ENCODE peak calls at places on chromosomes 3 and 15, in four cellular contexts. U is fibroblast of mammary gland, P is transverse colon, N is endothelial cell. E is an unnamed sample.

GRCh38 chr3:110413807-110414748 is 657.5 kb upstream of the NECTIN3 start:
- DNase-seq in P (no peak), N (no peak), U (peak; percentile 74), E (no peak)

GRCh38 chr3:155519081-155519480 is 225.6 kb upstream of the STRIT1 start:
- DNase-seq in P (no peak), U (no peak), N (no peak), E (no peak)

GRCh38 chr3:133007601-133008000 is 30.6 kb upstream of the TMEM108 start:
- DNase-seq in P (no peak), U (no peak), N (no peak), E (no peak)

GRCh38 chr3:12752803-12753202 is 6.3 kb downstream of the TMEM40 start:
- DNase-seq in P (no peak), U (no peak), N (no peak), E (no peak)

GRCh38 chr3:126102530-126102951 is 18.6 kb upstream of the SLC41A3 start:
- DNase-seq in N (no peak), P (peak; percentile 62), U (peak; percentile 15), E (no peak)

GRCh38 chr3:61857297-61857696 is 295.9 kb downstream of the PTPRG start:
- DNase-seq in P (no peak), U (peak; percentile 35), N (no peak), E (no peak)

GRCh38 chr15:60751985-60752952 is 273.3 kb upstream of the ICE2 start:
- DNase-seq in P (peak; percentile 29), U (peak; percentile 87), N (peak; percentile 5), E (no peak)

GRCh38 chr3:150589759-150590158 is 13.4 kb upstream of the SELENOT start:
- DNase-seq in U (peak; percentile 34), P (no peak), N (no peak), E (no peak)

GRCh38 chr3:73624363-73625123 is at the start of gene PDZRN3:
- DNase-seq in N (peak; percentile 51), U (peak; percentile 80), P (peak; percentile 65), E (peak; percentile 93)

GRCh38 chr3:38120690-38121450 is 16.1 kb downstream of the ACAA1 start:
- DNase-seq in P (no peak), N (no peak), U (no peak), E (no peak)

GRCh38 chr3:133535971-133536634 is 37.4 kb upstream of the CDV3 start:
- DNase-seq in U (peak; percentile 96), N (no peak), P (peak; percentile 27), E (no peak)

GRCh38 chr15:64586974-64587373 is 126.6 kb downstream of the ZNF609 start:
- DNase-seq in P (no peak), N (no peak), U (no peak), E (no peak)

GRCh38 chr3:64049832-64050231 is 26.5 kb upstream of the PSMD6 start:
- DNase-seq in N (no peak), P (no peak), U (no peak), E (no peak)

GRCh38 chr15:90618330-90619136 is 88.8 kb downstream of the CRTC3 start:
- DNase-seq in N (no peak), P (no peak), U (peak; percentile 64), E (no peak)

GRCh38 chr3:38207262-38208003 is 42.1 kb downstream of the OXSR1 start:
- DNase-seq in P (no peak), U (no peak), N (no peak), E (no peak)

GRCh38 chr3:67526246-67526645 is 128.2 kb downstream of the SUCLG2 start:
- DNase-seq in U (peak; percentile 90), N (no peak), P (no peak), E (no peak)

GRCh38 chr15:74108111-74108510 is 22.3 kb upstream of the ISLR2 start:
- DNase-seq in U (no peak), P (no peak), N (no peak), E (no peak)

GRCh38 chr3:5635746-5636145 is 448.2 kb downstream of the EDEM1 start:
- DNase-seq in P (no peak), U (no peak), N (no peak), E (no peak)

GRCh38 chr3:134364061-134364935 is 9.9 kb downstream of the AMOTL2 start:
- DNase-seq in P (peak; percentile 90), N (peak; percentile 82), U (peak; percentile 95), E (peak; percentile 97)

GRCh38 chr3:174198199-174198598 is 660.9 kb upstream of the NAALADL2 start:
- DNase-seq in U (peak; percentile 35), P (no peak), N (no peak), E (no peak)

GRCh38 chr3:128413003-128413370 is 53.7 kb downstream of the DNAJB8 start:
- DNase-seq in U (no peak), P (no peak), N (no peak), E (no peak)

GRCh38 chr3:171809513-171810277 is 588 bp downstream of the PLD1 start:
- DNase-seq in P (peak; percentile 76), U (peak; percentile 94), N (peak; percentile 69), E (peak; percentile 94)

GRCh38 chr3:18444597-18445420 is 19.7 kb upstream of the SATB1 start:
- DNase-seq in N (peak; percentile 85), U (peak; percentile 22), P (peak; percentile 77), E (no peak)

GRCh38 chr15:73325191-73325980 is 43.4 kb downstream of the HCN4 start:
- DNase-seq in N (peak; percentile 63), P (no peak), U (no peak), E (peak; percentile 68)

GRCh38 chr3:152245498-152246175 is 23.1 kb upstream of the MBNL1 start:
- DNase-seq in P (no peak), N (no peak), U (no peak), E (no peak)

GRCh38 chr15:68821190-68821897 is 649 bp upstream of the ANP32A start:
- DNase-seq in P (no peak), U (no peak), N (no peak), E (no peak)

GRCh38 chr3:145952541-145952940 is 208.4 kb downstream of the PLOD2 start:
- DNase-seq in U (peak; percentile 97), P (no peak), N (no peak), E (no peak)

GRCh38 chr15:37764733-37765191 is 169.7 kb upstream of the TMCO5A start:
- DNase-seq in U (peak; percentile 83), P (peak; percentile 10), N (peak; percentile 39), E (no peak)

GRCh38 chr3:198080521-198081384 is 120.7 kb downstream of the LMLN start:
- DNase-seq in P (peak; percentile 77), N (peak; percentile 91), U (peak; percentile 51), E (peak; percentile 86)

GRCh38 chr15:25239471-25240345 is 199.1 kb downstream of the UBE3A start:
- DNase-seq in P (no peak), U (no peak), N (no peak), E (peak; percentile 81)

GRCh38 chr3:142987707-142988106 is 13.7 kb upstream of the U2SURP start:
- DNase-seq in N (no peak), U (peak; percentile 38), P (no peak), E (no peak)

GRCh38 chr3:105755121-105755886 is 113.5 kb downstream of the CBLB start:
- DNase-seq in P (no peak), U (no peak), N (no peak), E (no peak)

GRCh38 chr3:12935023-12935860 is 93.9 kb upstream of the RPL32 start:
- DNase-seq in U (no peak), P (no peak), N (no peak), E (no peak)

GRCh38 chr3:194306109-194306686 is 44.9 kb downstream of the CPN2 start:
- DNase-seq in N (peak; percentile 71), P (no peak), U (no peak), E (no peak)

GRCh38 chr3:41716391-41716910 is 245.5 kb downstream of the ULK4 start:
- DNase-seq in N (no peak), P (no peak), U (peak; percentile 36), E (no peak)

DNA sequence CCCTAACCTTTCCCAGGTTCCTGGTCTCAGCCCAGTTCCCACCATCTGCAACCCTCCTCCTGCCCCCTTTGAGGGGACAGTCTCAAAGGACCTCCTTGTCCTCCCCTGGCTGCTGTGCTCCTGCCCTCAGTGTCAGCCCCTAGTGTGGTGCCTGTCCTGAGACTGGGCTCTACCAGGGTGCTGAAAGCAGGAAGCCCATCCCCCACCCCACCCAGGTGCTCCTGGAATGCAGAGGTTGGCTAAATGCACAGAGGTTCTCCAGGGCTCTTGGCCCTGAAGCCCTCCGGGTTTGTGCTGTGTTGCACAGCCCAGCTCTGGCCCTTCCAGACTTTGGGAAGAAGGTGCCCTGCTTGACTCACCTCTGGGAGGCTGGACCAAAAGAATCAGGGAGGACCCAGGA is 21.8 kb downstream of the C3orf18 start:
- DNase-seq in U (no peak), P (no peak), N (no peak), E (no peak)
- TF ChIP-seq CTCF in U (no peak), P (no peak), N (no peak), E (no peak)

GRCh38 chr15:82046668-82047492 is 1.1 kb upstream of the MEX3B start:
- DNase-seq in P (peak; percentile 88), N (peak; percentile 99), U (peak; percentile 79), E (peak; percentile 95)
- TF ChIP-seq CTCF in P (peak; percentile 58), N (peak; percentile 86), U (peak; percentile 45), E (peak; percentile 89)

GRCh38 chr3:112699436-112699978 is 58.6 kb upstream of the CCDC80 start:
- DNase-seq in P (no peak), N (no peak), U (peak; percentile 81), E (no peak)
- TF ChIP-seq CTCF in P (no peak), N (no peak), U (peak; percentile 24), E (peak; percentile 47)

GRCh38 chr15:52334491-52335160 is 39.0 kb upstream of the MYO5C start:
- DNase-seq in P (no peak), N (no peak), U (no peak), E (no peak)

GRCh38 chr15:52337961-52338535 is 42.4 kb upstream of the MYO5C start:
- DNase-seq in N (no peak), U (no peak), P (no peak), E (no peak)

GRCh38 chr15:52338891-52339290 is 43.3 kb upstream of the MYO5C start:
- DNase-seq in P (no peak), U (no peak), N (no peak), E (no peak)

GRCh38 chr15:52337198-52337853 is 41.7 kb upstream of the MYO5C start:
- DNase-seq in U (peak; percentile 70), N (no peak), P (no peak), E (no peak)

GRCh38 chr15:52336530-52336929 is 40.9 kb upstream of the MYO5C start:
- DNase-seq in U (no peak), P (peak; percentile 38), N (no peak), E (no peak)
- TF ChIP-seq CTCF in U (no peak), P (no peak), N (no peak), E (peak; percentile 45)

GRCh38 chr3:46378426-46378942 is 7.7 kb downstream of the CCR5 start:
- DNase-seq in N (peak; percentile 73), P (peak; percentile 76), U (peak; percentile 57), E (no peak)
- TF ChIP-seq CTCF in N (peak; percentile 43), P (peak; percentile 46), U (peak; percentile 72), E (peak; percentile 79)

DNA sequence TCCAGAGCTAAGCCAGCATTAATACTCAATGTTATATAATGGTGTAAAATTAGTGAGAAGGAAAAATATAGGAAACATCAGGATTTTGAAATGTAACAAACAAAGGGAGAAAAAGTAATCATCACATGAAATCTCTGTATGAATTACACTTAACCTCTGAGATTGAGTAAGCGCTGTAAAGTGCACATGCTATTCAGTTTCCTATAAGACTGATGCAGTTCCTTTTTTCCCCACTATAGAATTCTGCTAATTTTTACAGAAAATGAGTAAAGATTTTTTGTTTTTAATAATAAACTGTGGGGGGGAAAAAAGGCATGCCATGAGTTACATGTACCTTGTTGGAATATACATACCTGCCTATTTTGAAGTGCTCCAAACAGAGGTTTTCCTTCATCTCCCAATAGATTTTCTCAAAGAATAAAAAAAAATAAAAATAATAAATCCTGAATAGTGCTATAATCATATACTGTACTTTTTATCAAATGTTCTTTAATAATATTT is 64.0 kb upstream of the TTBK2 start:
- DNase-seq in P (no peak), N (no peak), U (no peak), E (no peak)
- TF ChIP-seq CTCF in P (no peak), N (peak; percentile 62), U (no peak), E (peak; percentile 59)